ENCODE peak calls at places on chromosomes 6 and 20, in six cellular contexts. Y is testis; T is prostate gland; N is GM23248; M is ovary; I is CD8-positive, alpha-beta memory T cell. U is an unnamed sample. For H3K4me1, the result is how much of the 10 kb centered on the place peaks cover.

GRCh38 chr20:15378151-15378550 is 1040.7 kb upstream of the FLRT3 start:
- DNase-seq in I (no peak), M (no peak), N (no peak), Y (no peak), T (no peak), U (no peak)

GRCh38 chr6:1336246-1336843 is 24.4 kb downstream of the FOXQ1 start:
- DNase-seq in Y (no peak), M (no peak), T (peak), I (no peak), N (peak), U (no peak)

GRCh38 chr6:32046450-32047083 is 8.4 kb downstream of the CYP21A2 start:
- DNase-seq in I (no peak), N (peak), Y (peak), T (no peak), M (peak), U (peak)

GRCh38 chr20:1332749-1333300 is 3.9 kb upstream of the SDCBP2 start:
- DNase-seq in T (no peak), I (no peak), M (no peak), N (no peak), Y (no peak), U (no peak)

GRCh38 chr6:160831751-160832150 is 129.7 kb downstream of the PLG start:
- DNase-seq in T (no peak), N (peak), Y (no peak), I (no peak), M (no peak), U (no peak)

GRCh38 chr6:22079788-22080187 is 217.0 kb downstream of the PRL start:
- DNase-seq in I (no peak), N (peak), M (no peak), T (no peak), Y (no peak), U (no peak)

GRCh38 chr20:20664795-20665194 is 47.6 kb downstream of the RALGAPA2 start:
- DNase-seq in T (peak), I (no peak), Y (peak), M (no peak), N (peak), U (no peak)

GRCh38 chr6:101398716-101399626 is 5.5 kb downstream of the GRIK2 start:
- DNase-seq in I (no peak), Y (no peak), M (no peak), T (no peak), N (no peak), U (no peak)

GRCh38 chr20:35327074-35327976 is 35.1 kb upstream of the FAM83C start:
- DNase-seq in N (no peak), M (no peak), I (no peak), Y (no peak), T (no peak), U (no peak)

GRCh38 chr20:45993197-45993951 is 15.3 kb upstream of the MMP9 start:
- DNase-seq in N (peak), T (no peak), Y (no peak), I (no peak), M (no peak), U (peak)

GRCh38 chr6:39092124-39092523 is 22.9 kb downstream of the SAYSD1 start:
- DNase-seq in T (no peak), Y (no peak), I (no peak), N (no peak), M (no peak), U (no peak)

GRCh38 chr6:87575423-87575822 is 14.4 kb downstream of the RARS2 start:
- DNase-seq in N (no peak), T (no peak), Y (no peak), I (no peak), M (no peak), U (no peak)

GRCh38 chr6:9957330-9957729 is 457.5 kb downstream of the TFAP2A start:
- DNase-seq in Y (no peak), T (no peak), I (no peak), N (no peak), M (no peak), U (no peak)

GRCh38 chr6:39821014-39821738 is 29.0 kb downstream of the DAAM2 start:
- DNase-seq in T (no peak), M (no peak), N (peak), I (no peak), Y (peak), U (no peak)

GRCh38 chr20:48789185-48789668 is 38.6 kb downstream of the PREX1 start:
- DNase-seq in Y (no peak), I (no peak), M (no peak), N (no peak), T (no peak), U (no peak)

GRCh38 chr6:5302995-5303622 is 41.8 kb downstream of the FARS2 start:
- DNase-seq in I (peak), Y (peak), M (no peak), T (peak), N (peak), U (peak)

GRCh38 chr6:156719720-156720563 is 57.2 kb upstream of the ARID1B start:
- DNase-seq in N (peak), T (peak), M (peak), I (peak), Y (peak), U (peak)

GRCh38 chr6:107769053-107769658 is 55.0 kb downstream of the SCML4 start:
- DNase-seq in M (no peak), Y (no peak), T (no peak), I (no peak), N (no peak), U (no peak)

GRCh38 chr6:164322533-164322932 is 908.0 kb downstream of the QKI start:
- DNase-seq in Y (no peak), I (no peak), T (no peak), N (peak), M (no peak), U (no peak)

GRCh38 chr6:48068326-48069191 is 42.4 kb downstream of the PTCHD4 start:
- DNase-seq in N (peak), Y (no peak), T (no peak), M (no peak), I (no peak), U (peak)

GRCh38 chr20:12816009-12816408 is 192.8 kb upstream of the SPTLC3 start:
- DNase-seq in T (no peak), Y (no peak), N (no peak), I (no peak), M (no peak), U (no peak)

GRCh38 chr6:121436966-121437756 is 1.7 kb downstream of the GJA1 start:
- DNase-seq in T (peak), M (peak), I (no peak), N (peak), Y (peak), U (peak)

GRCh38 chr6:157162756-157163433 is 160.4 kb downstream of the TMEM242 start:
- DNase-seq in N (no peak), Y (no peak), I (no peak), T (no peak), M (no peak), U (no peak)

GRCh38 chr20:53579581-53580375 is 13.9 kb downstream of the ZNF217 start:
- DNase-seq in M (no peak), Y (no peak), T (peak), N (peak), I (peak), U (no peak)

GRCh38 chr6:162999575-163000285 is 272.0 kb downstream of the PACRG start:
- DNase-seq in Y (no peak), N (peak), M (no peak), I (no peak), T (no peak), U (no peak)

GRCh38 chr6:44161997-44162338 is 3.3 kb downstream of the CAPN11 start:
- DNase-seq in I (no peak), M (no peak), T (no peak), N (peak), Y (no peak), U (no peak)

GRCh38 chr6:148720371-148720770 is 26.5 kb upstream of the UST start:
- DNase-seq in M (no peak), Y (no peak), N (peak), I (no peak), T (no peak), U (no peak)

GRCh38 chr6:140174509-140174908 is 800.1 kb upstream of the CITED2 start:
- DNase-seq in N (peak), Y (no peak), M (no peak), I (no peak), T (no peak), U (peak)

GRCh38 chr6:166307981-166308768 is at the start of gene PRR18:
- DNase-seq in Y (no peak), N (peak), M (no peak), I (no peak), T (no peak), U (no peak)

GRCh38 chr6:136249336-136249735 is 775 bp downstream of the MTFR2 start:
- DNase-seq in Y (no peak), I (no peak), T (no peak), M (no peak), N (peak), U (no peak)

GRCh38 chr6:111417181-111417585 is 65.8 kb downstream of the REV3L start:
- DNase-seq in T (peak), Y (peak), M (no peak), I (no peak), N (peak), U (no peak)

GRCh38 chr6:30740993-30741784 is 1.3 kb downstream of the FLOT1 start:
- DNase-seq in M (no peak), N (peak), Y (no peak), I (no peak), T (no peak), U (no peak)

GRCh38 chr20:18272451-18272850 is 15.9 kb upstream of the ZNF133 start:
- DNase-seq in I (no peak), T (no peak), Y (no peak), N (peak), M (no peak), U (no peak)

GRCh38 chr6:121851056-121851455 is 415.6 kb downstream of the GJA1 start:
- DNase-seq in Y (no peak), N (peak), I (no peak), M (no peak), T (no peak), U (no peak)

GRCh38 chr6:79180082-79180481 is 54.4 kb downstream of the HMGN3 start:
- DNase-seq in M (no peak), T (peak), N (no peak), Y (no peak), I (no peak), U (no peak)

GRCh38 chr20:14792915-14793314 is 455.5 kb upstream of the FLRT3 start:
- DNase-seq in T (no peak), I (no peak), N (no peak), Y (no peak), M (no peak), U (no peak)

GRCh38 chr6:111631930-111632460 is 26.3 kb upstream of the TRAF3IP2 start:
- DNase-seq in I (no peak), Y (no peak), T (no peak), M (no peak), N (no peak), U (no peak)

GRCh38 chr6:17212541-17213371 is 68.4 kb upstream of the RBM24 start:
- DNase-seq in Y (no peak), N (peak), M (no peak), T (no peak), I (no peak), U (no peak)

GRCh38 chr6:15672291-15672690 is 9.5 kb upstream of the DTNBP1 start:
- DNase-seq in N (no peak), I (no peak), T (no peak), M (no peak), Y (no peak), U (no peak)
- H3K27ac ChIP-seq in N (no peak), I (no peak), T (no peak), M (no peak), Y (no peak), U (no peak)

DNA sequence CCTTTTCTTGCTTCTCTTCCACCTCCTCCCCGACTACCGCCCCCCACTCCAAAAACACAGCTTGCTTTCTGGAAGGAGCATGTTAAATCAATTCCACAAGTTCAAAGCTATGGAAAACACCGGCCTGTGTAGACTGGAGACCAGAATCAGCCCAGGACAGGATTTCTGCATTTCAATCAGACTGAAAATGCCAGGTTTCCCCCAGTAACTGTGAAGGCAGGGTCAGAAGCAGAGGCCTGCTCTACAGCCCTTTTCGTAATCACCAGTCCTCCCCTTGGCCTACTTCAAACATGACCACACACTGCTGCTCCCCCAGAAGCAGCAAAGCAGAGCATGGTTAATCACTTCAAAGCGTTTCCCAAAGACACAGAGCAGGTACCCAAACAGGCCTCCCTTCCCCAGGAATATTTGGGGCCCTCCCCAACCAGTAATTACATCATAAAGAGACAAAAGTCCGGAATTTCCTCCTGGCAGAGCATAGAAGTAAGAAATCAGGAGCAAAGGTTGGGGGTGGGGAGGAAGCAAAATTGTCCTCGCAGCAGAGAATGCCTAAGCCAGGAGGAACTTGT is 38.4 kb downstream of the ZMYND8 start:
- DNase-seq in N (peak), M (peak), Y (no peak), I (no peak), T (no peak), U (no peak)
- H3K4me1 ChIP-seq in N (half or more), M (under half), Y (half or more), I (under half), T (under half), U (half or more)

DNA sequence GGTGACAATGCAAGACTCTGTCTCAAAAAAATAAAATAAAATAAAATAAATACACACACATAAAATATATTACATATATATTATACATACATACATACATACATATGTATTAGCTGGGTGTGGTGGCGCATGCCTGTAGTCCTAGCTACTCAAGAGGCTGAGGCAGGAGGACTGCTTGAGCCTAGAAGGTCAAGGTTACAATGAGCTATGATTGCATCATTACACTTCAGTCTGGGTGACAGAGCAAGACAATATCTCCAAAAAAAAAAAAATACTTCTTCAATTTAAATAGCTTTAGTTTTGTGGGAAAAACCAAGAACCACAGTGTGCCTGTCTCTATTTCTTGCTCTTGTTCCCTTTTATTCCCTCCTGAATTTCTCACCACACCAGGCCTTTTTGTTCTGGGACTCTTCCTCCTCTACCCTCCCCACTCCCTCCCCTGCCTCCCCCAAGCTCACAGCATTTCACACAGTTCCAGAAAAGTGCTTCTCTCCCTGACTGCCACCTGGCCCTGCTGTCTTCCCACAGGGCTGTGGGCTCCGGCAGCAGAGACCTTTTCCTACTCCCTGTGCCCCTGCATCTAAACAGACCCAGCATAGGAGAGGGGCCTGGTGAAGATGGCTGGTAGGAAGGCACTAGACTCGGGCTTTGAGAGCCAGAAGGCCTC is 1.3 kb downstream of the C20orf203 start:
- DNase-seq in T (no peak), M (no peak), Y (no peak), N (no peak), I (no peak), U (no peak)
- H3K4me3 ChIP-seq in T (no peak), M (no peak), Y (no peak), N (no peak), I (no peak), U (no peak)

DNA sequence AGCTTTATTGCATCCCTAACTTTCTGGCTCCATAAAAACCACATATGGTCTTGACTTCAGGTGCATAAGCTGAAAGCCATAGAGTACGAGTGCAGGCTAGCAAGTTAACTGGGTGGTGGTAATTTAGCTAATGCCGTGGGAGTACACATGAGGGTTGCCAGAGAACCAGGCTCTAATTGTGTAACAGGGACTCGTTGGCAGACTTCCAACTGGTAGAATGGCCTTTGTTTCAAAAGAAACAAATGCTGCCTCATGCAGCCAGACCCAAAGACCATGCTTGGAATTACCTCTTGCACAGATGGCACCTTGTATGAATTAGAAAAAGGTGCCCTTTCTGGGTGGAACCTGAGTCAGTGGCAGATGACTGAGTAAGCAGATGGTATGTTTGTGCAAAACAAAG is 73.2 kb downstream of the LY86 start:
- DNase-seq in M (no peak), T (no peak), N (peak), I (no peak), Y (peak), U (no peak)
- H3K27ac ChIP-seq in M (no peak), T (no peak), N (no peak), I (no peak), Y (no peak), U (no peak)

DNA sequence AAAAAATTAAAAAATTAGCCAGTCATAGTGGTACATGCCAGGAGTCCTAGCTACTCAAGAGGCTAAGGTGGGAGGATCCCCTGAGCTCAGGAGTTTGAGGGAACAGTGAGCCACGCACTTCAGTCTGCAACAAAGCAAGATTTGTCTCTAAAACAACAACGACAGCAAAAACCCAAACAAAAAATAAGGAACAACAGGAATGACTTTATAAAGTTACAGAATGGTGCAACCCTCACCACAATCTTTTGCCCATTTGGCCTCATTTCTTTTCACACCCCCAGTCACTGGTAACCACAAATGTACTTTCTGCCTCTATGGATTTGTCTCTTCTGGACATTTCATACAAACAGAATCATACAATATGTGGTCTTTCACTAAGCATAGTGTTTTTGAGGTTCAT is 16.7 kb upstream of the ZFAND3 start:
- DNase-seq in M (no peak), Y (no peak), T (no peak), N (no peak), I (no peak), U (no peak)
- H3K4me1 ChIP-seq in M (under half), Y (under half), T (under half), N (under half), I (under half), U (under half)

GRCh38 chr6:105981002-105981887 is 104.9 kb upstream of the PRDM1 start:
- DNase-seq in M (no peak), I (peak), T (no peak), N (peak), Y (peak), U (no peak)
- H3K4me3 ChIP-seq in M (peak), I (peak), T (no peak), N (peak), Y (peak), U (no peak)

GRCh38 chr20:44590980-44591778 is 8.8 kb downstream of the PKIG start:
- DNase-seq in N (no peak), Y (no peak), T (no peak), M (no peak), I (no peak), U (peak)

GRCh38 chr20:44594730-44595129 is 12.4 kb downstream of the PKIG start:
- DNase-seq in M (no peak), Y (no peak), N (peak), T (no peak), I (no peak), U (peak)

GRCh38 chr20:44592366-44592765 is 10.0 kb downstream of the PKIG start:
- DNase-seq in T (no peak), M (no peak), Y (no peak), N (no peak), I (no peak), U (peak)

GRCh38 chr20:44596010-44596409 is 13.6 kb downstream of the PKIG start:
- DNase-seq in I (no peak), M (no peak), N (no peak), T (no peak), Y (no peak), U (peak)

GRCh38 chr20:44593721-44594120 is 11.3 kb downstream of the PKIG start:
- DNase-seq in I (no peak), N (no peak), M (no peak), T (no peak), Y (no peak), U (no peak)
- H3K27ac ChIP-seq in I (no peak), N (no peak), M (no peak), T (no peak), Y (no peak), U (no peak)

GRCh38 chr20:34042286-34042685 is 48.6 kb downstream of the RALY start:
- DNase-seq in Y (no peak), I (peak), N (no peak), M (no peak), T (no peak), U (no peak)

GRCh38 chr20:34040300-34041015 is 46.7 kb downstream of the RALY start:
- DNase-seq in I (no peak), T (no peak), M (no peak), N (no peak), Y (no peak), U (no peak)

GRCh38 chr20:34045294-34045693 is 51.6 kb downstream of the RALY start:
- DNase-seq in I (no peak), T (peak), Y (peak), N (peak), M (no peak), U (no peak)

GRCh38 chr20:34045930-34046329 is 52.2 kb downstream of the RALY start:
- DNase-seq in M (no peak), Y (no peak), T (no peak), I (no peak), N (no peak), U (no peak)

GRCh38 chr20:34043025-34043424 is 49.3 kb downstream of the RALY start:
- DNase-seq in T (no peak), I (no peak), Y (no peak), N (no peak), M (no peak), U (no peak)
- H3K4me1 ChIP-seq in T (under half), I (under half), Y (under half), N (under half), M (under half), U (under half)

GRCh38 chr6:90610291-90610670 is 23.4 kb upstream of the MAP3K7 start:
- DNase-seq in M (peak), N (peak), Y (peak), T (no peak), I (no peak), U (no peak)
- H3K4me3 ChIP-seq in M (peak), N (peak), Y (peak), T (peak), I (peak), U (peak)

U was measured in RWPE2.